ENCODE peak calls at places on chromosomes 13 and 19, in eight cellular contexts. U, Q, W, Z, T, M, E and N are unnamed samples. For H3K9me3, the result is how much of the 10 kb centered on the place peaks cover.

GRCh38 chr13:98155475-98156111 is 12.7 kb downstream of the FARP1 start:
- DNase-seq in Z (no peak), T (no peak), Q (peak), M (no peak), W (no peak), U (peak), E (no peak), N (peak)

GRCh38 chr13:28586585-28587540 is 72.1 kb upstream of the POMP start:
- DNase-seq in W (no peak), U (no peak), T (no peak), Q (no peak), Z (no peak), E (no peak), M (no peak), N (no peak)

GRCh38 chr19:31350693-31351211 is 1.5 kb upstream of the TSHZ3 start:
- DNase-seq in M (peak), W (peak), Q (peak), T (no peak), E (no peak), Z (peak), U (peak), N (peak)

GRCh38 chr19:6720369-6721112 is at the start of gene C3:
- DNase-seq in E (no peak), U (peak), Q (peak), W (peak), M (peak), Z (no peak), T (no peak), N (peak)

GRCh38 chr19:56119585-56119978 is 1.5 kb downstream of the ZNF787 start:
- DNase-seq in U (no peak), T (no peak), W (no peak), E (peak), M (peak), Z (no peak), Q (peak), N (peak)

GRCh38 chr13:27997904-27998522 is 9.5 kb upstream of the URAD start:
- DNase-seq in Z (peak), Q (peak), T (no peak), W (no peak), E (peak), M (peak), U (peak), N (peak)

GRCh38 chr19:16118489-16119033 is 6.9 kb downstream of the RAB8A start:
- DNase-seq in E (no peak), U (peak), M (peak), W (no peak), Z (no peak), T (no peak), Q (peak), N (no peak)

GRCh38 chr19:2547721-2548120 is 71.8 kb downstream of the GADD45B start:
- DNase-seq in Z (no peak), M (no peak), Q (no peak), E (no peak), T (no peak), W (no peak), U (no peak), N (no peak)

GRCh38 chr19:23996549-23996948 is 81.9 kb downstream of the ZNF726 start:
- DNase-seq in M (no peak), U (no peak), Q (no peak), T (no peak), W (no peak), E (no peak), Z (no peak), N (no peak)

GRCh38 chr19:48627211-48627864 is 8.0 kb downstream of the SPHK2 start:
- DNase-seq in M (no peak), T (no peak), Z (no peak), Q (no peak), W (no peak), E (peak), U (no peak), N (no peak)

GRCh38 chr19:30171795-30172642 is 200.2 kb upstream of the ZNF536 start:
- DNase-seq in M (no peak), Z (no peak), W (no peak), T (no peak), Q (no peak), E (no peak), U (no peak), N (no peak)

DNA sequence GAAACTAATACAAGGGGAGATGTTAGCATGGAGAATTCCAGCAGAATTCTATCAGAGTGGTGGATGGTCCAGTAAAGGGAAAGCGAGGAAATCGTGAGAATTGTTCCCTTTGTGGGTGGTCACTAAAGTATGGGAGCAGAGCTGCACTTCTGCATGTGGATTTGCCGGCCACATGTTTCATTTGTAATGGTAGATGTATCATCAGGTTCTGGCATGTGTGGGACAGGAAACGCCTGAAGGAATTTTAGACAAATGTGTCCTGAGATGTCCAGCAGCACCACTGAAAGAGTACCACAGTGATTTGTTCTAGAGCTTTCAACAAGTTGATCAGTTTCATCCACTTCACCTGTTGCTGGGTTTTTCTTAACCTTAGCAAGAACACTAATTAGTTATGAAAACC is 308.4 kb downstream of the SHISA2 start:
- DNase-seq in U (no peak), W (no peak), M (no peak), E (no peak), T (no peak), Q (no peak), Z (no peak), N (no peak)
- H3K9me3 ChIP-seq in U (under half), W (under half), M (under half), E (under half), T (under half), Q (under half), Z (under half), N (under half)

GRCh38 chr13:44471686-44472085 is 98.1 kb downstream of the SERP2 start:
- DNase-seq in W (no peak), U (no peak), E (no peak), Z (no peak), T (no peak), Q (no peak), M (no peak), N (no peak)

GRCh38 chr13:44470623-44471562 is 97.3 kb downstream of the SERP2 start:
- DNase-seq in Z (peak), E (no peak), T (no peak), Q (no peak), M (no peak), W (no peak), U (no peak), N (no peak)

DNA sequence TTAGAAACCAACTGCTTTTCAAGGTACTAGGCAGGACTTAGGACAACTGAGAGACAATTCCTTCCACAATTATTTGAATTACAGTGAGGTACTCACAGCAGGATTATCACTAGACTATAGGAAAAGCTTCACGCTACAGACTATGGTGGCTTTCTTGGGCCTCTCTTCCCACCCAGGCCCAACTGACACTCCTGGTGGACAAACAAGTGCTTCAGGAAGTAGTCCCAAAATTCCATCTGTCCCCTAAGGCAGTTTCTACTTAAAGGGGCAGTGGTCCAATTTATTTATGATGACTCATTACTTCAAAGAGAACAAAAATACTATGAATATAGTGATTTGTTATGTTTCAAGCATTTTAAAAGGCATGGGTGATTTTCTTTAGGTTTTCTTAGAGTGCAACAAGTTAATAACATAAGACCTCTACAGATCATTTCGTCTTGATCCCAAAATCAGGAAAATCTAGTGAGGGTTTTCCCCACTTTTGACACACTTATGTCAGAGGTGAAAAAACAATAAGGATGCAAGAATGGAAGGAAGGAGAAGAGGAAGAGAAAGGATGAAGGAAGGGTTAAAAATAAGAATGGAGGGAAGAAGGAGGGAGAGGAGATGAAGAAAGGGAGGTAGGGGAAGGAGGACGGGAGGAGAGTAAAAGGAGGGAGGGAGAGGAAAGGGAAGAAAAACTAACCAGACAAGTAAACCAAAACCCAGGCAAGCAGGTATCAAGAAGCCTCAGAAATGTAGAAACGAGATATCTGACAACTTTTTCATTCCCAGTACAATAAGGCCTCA is 100.7 kb downstream of the SERP2 start:
- DNase-seq in Z (peak), M (no peak), E (no peak), Q (no peak), W (no peak), U (no peak), T (no peak), N (no peak)
- TF ChIP-seq CTCF in Z (no peak), M (no peak), E (no peak), Q (peak), W (no peak), U (no peak), T (no peak), N (no peak)

GRCh38 chr13:47351798-47352197 is 454.9 kb upstream of the HTR2A start:
- DNase-seq in E (no peak), T (no peak), M (no peak), Z (no peak), W (no peak), U (no peak), Q (no peak), N (no peak)
- H3K4me3 ChIP-seq in E (no peak), T (no peak), M (no peak), Z (no peak), W (no peak), U (no peak), Q (no peak), N (no peak)

GRCh38 chr19:58129284-58129683 is 21.3 kb downstream of the ZNF329 start:
- DNase-seq in T (no peak), Q (no peak), Z (no peak), E (no peak), M (no peak), W (no peak), U (no peak), N (no peak)
- H3K9me3 ChIP-seq in T (half or more), Q (under half), Z (under half), E (under half), M (half or more), W (under half), U (half or more), N (half or more)

GRCh38 chr13:55007681-55008080 is 1979.1 kb downstream of the OLFM4 start:
- DNase-seq in E (no peak), U (no peak), Z (no peak), Q (no peak), W (no peak), T (no peak), M (no peak), N (no peak)

DNA sequence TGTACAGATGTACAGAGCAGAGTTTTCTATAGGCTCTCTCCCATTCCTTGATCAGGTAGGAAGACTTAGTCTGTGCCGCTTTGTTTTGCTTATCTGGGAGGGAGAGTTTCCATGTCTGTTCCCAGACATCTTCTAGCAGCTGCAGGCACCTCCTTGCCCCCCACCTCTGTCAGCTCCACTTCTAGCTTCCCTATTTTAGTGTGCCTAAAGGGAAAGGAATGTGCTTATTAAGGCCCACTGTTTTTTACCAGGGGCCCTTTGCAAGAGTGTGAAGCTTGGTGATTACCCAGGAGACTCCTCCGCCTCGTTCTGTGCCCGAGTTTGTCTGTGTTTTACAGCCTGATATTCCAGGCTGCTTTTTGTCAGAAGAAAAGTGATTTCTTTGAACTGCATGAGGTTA is 1984.4 kb downstream of the OLFM4 start:
- DNase-seq in W (no peak), U (no peak), Q (no peak), Z (no peak), T (no peak), E (no peak), M (no peak), N (no peak)
- TF ChIP-seq CTCF in W (no peak), U (no peak), Q (no peak), Z (no peak), T (no peak), E (no peak), M (no peak), N (no peak)

DNA sequence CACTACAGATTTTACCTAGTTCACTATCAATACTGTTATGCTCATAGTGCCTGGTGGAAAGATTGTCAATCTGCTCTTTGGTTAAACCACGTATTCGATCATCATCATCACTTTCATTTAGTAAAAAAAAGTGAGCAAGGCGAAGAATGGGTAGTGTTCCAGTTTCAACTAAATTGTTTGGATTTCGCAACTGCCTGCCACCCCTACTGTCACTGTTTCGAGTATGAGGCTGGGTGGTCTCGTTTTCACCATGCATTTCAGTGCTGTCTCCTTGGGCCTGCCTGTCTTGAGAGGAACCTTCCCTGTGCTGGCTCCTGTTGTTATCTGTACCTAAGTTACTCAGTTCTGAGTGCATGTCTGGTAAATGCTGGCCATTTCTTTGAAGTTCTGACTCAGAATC is 8.1 kb downstream of the RNF6 start:
- DNase-seq in T (no peak), E (no peak), W (no peak), Z (no peak), U (no peak), Q (no peak), M (no peak), N (no peak)
- H3K4me3 ChIP-seq in T (no peak), E (no peak), W (no peak), Z (no peak), U (no peak), Q (no peak), M (no peak), N (no peak)

GRCh38 chr19:44757057-44757734 is 8.7 kb downstream of the BCL3 start:
- DNase-seq in W (peak), M (peak), Q (peak), Z (peak), T (no peak), U (peak), E (no peak), N (peak)
- H3K9me3 ChIP-seq in W (under half), M (under half), Q (under half), Z (under half), T (under half), U (under half), E (under half), N (under half)